ENCODE peak calls at places on chromosome 2, in six cellular contexts. E, H, M, D, Q and K are unnamed samples.

GRCh38 chr2:170597705-170598420 is 117.3 kb upstream of the SP5 start:
- DNase-seq in M (no peak), D (no peak), H (no peak), E (no peak), Q (no peak), K (no peak)

GRCh38 chr2:51723716-51724115 is 691.8 kb upstream of the NRXN1 start:
- DNase-seq in D (no peak), Q (no peak), M (peak; percentile 36), E (no peak), H (no peak), K (no peak)

GRCh38 chr2:37389984-37390765 is 45.7 kb downstream of the QPCT start:
- DNase-seq in M (peak; percentile 92), E (peak; percentile 70), D (no peak), Q (peak; percentile 79), H (no peak), K (peak; percentile 81)

GRCh38 chr2:226888378-226888915 is 52.6 kb downstream of the RHBDD1 start:
- DNase-seq in E (no peak), Q (no peak), H (no peak), M (peak; percentile 42), D (no peak), K (no peak)

GRCh38 chr2:172081248-172082022 is 3.9 kb upstream of the DLX1 start:
- DNase-seq in M (no peak), D (no peak), Q (no peak), H (peak; percentile 58), E (no peak), K (peak; percentile 3)

GRCh38 chr2:9076210-9076609 is 72.7 kb upstream of the MBOAT2 start:
- DNase-seq in H (no peak), D (no peak), M (peak; percentile 39), Q (no peak), E (no peak), K (no peak)

GRCh38 chr2:20781656-20782265 is 41.1 kb downstream of the LDAH start:
- DNase-seq in H (peak; percentile 36), D (no peak), E (no peak), M (peak; percentile 57), Q (peak; percentile 21), K (peak; percentile 7)

GRCh38 chr2:21270658-21271057 is 146.9 kb downstream of the TDRD15 start:
- DNase-seq in H (no peak), E (no peak), M (no peak), Q (no peak), D (no peak), K (no peak)

GRCh38 chr2:26573241-26573925 is 67.8 kb downstream of the CIB4 start:
- DNase-seq in Q (no peak), M (no peak), E (no peak), D (peak; percentile 72), H (no peak), K (no peak)

DNA sequence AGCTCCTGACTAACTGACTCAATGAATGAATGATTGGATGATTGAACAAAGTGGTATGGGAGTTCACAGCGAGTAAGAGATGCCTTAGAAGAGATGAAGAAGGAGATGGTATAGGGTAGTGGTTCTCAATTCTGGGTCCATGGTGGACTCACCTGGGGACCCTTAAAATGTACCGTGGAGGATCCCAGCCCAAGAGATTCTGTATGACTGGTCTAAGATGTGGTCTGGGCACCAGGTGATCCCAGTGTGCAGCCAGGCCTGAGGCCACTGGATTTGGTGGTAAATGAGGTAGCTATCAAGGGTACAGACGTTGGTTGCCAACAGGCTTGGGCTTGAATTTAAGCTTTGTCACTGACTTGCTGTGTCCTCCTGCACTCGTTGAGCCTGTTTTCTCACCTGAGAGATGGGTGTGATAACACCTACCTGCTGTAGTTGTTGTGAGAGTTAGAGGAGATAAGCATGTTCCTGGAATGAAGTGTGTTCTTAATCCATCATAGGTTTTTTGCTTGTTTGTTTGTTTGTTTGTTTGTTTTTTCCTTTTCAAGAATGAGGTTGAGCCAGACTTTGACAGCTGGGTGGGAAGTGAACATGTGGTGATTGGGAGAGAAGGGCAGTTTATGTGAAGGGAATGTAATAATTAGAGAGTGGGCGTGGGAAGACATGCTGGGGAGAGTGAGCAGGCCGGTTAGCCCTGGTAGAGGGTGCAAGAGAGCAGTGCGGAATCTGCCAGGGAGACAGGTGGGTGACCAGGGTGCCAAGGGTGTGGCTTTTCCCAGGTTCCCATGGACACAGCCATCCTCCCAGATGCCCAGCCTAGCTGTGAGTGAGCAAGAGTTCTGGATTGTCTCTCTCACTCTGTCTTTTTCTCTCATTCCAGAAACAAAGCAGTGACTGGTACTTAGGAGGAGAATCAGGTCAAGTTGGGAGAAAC is 31.4 kb upstream of the IL1B start:
- DNase-seq in E (no peak), Q (no peak), H (no peak), M (no peak), D (no peak), K (no peak)
- TF ChIP-seq CTCF in E (no peak), Q (no peak), H (no peak), M (no peak), D (no peak), K (no peak)

DNA sequence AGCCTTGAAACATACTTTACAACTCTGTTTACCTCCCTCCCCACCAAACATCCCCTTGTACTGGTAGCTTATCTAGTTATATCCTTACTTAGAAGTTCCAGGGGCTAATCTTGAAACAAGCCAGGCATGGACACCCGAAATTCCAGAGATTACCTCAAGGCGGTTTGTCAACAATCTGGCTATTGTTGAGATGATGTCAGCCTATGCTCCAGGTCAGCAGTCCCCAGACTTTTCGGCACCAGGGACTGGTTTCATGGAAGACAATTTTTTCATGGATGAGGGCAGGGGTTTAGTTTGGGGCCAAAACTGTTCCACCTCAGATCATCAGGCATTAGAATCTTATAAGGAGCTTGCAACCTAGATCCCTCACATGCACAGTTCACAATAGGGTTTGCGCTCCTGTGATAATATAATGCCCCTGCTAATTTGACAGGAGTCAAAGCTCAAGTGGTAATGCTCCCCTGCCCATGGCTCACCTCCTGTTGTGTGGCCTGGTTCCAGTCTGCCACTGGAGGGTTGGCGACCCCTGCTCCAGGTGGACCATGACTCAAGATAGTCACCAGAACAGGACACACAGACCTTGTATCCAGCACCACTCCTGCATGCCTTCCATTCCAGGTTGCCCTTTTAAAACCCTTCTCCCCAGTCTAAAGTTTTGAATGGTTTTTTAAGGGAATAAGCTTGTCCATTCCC is 171.2 kb downstream of the SPAG16 start:
- DNase-seq in M (no peak), E (no peak), H (no peak), Q (no peak), D (no peak), K (no peak)
- TF ChIP-seq CTCF in M (no peak), E (no peak), H (no peak), Q (no peak), D (no peak), K (no peak)

GRCh38 chr2:39762448-39762847 is 16.6 kb downstream of the THUMPD2 start:
- DNase-seq in H (no peak), E (no peak), D (no peak), Q (no peak), M (no peak), K (no peak)
- TF ChIP-seq CTCF in H (no peak), E (no peak), D (no peak), Q (no peak), M (no peak), K (no peak)

DNA sequence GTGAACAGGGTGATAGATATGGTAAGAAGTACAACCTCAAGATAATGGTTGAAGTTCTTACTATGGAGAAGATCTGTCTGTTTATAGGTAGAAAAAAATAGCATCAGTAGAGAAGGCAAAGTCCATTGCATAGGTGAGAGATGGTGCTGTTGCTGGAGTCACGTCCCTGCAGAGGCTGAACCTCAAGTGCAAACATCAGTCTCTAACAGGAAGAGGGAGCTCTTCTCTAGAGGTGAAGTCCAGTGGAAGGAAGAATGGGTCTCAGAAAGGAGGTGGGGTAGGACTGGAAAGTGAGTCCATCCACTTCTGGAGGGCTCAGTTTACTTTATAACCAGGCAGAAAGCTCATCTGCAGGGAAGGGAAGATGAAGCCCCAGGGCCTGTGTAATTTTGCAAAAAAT is 337.7 kb downstream of the MEIS1 start:
- DNase-seq in D (no peak), E (no peak), Q (no peak), H (no peak), M (no peak), K (no peak)
- TF ChIP-seq CTCF in D (no peak), E (no peak), Q (no peak), H (no peak), M (no peak), K (no peak)

GRCh38 chr2:68536000-68536399 is 68.6 kb downstream of the APLF start:
- DNase-seq in M (no peak), D (no peak), H (no peak), E (no peak), Q (no peak), K (no peak)
- TF ChIP-seq CTCF in M (no peak), D (no peak), H (no peak), E (no peak), Q (no peak), K (no peak)

DNA sequence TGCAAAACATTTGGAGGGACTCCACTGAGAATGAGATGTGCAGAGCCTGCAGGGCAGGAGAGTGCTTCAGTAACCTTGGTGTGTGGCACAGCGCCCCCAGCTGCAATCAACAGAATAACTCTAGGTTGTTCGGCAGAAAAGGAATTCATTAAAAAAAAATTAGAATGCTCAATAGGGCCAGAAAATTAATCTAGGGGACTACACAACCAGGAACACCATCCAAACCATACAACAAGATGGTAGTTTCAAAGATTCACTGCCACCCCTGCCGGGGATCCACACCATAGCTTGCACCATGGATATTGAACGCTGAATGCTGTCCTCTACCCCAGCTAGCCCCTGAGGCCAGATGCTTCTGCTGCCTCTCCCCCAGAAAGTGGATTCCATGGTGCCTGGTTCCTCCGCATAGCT is 50.1 kb downstream of the THUMPD2 start:
- DNase-seq in Q (peak; percentile 56), M (peak; percentile 43), D (no peak), H (peak; percentile 63), E (peak; percentile 34), K (peak; percentile 60)
- TF ChIP-seq CTCF in Q (peak; percentile 73), M (peak; percentile 69), D (peak; percentile 52), H (peak; percentile 84), E (peak; percentile 89), K (peak; percentile 80)